ENCODE peak calls at places on chromosomes 12 and 14, in four cellular contexts. W is HepG2, R is K562, Q is GM12878. P is an unnamed sample.

GRCh38 chr12:116735951-116736599 is 1.8 kb downstream of the SPRING1 start:
- DNase-seq in Q (no peak), R (peak), W (peak), P (no peak)

GRCh38 chr12:65948320-65949008 is 124.2 kb downstream of the HMGA2 start:
- DNase-seq in R (no peak), W (no peak), Q (no peak), P (no peak)

GRCh38 chr12:49792976-49793580 is 35.1 kb downstream of the NCKAP5L start:
- DNase-seq in Q (no peak), W (no peak), R (no peak), P (no peak)

GRCh38 chr14:25828562-25828961 is 769.3 kb downstream of the NOVA1 start:
- DNase-seq in Q (no peak), R (no peak), W (no peak), P (no peak)

GRCh38 chr12:94941440-94941862 is 62.0 kb downstream of the NDUFA12 start:
- DNase-seq in W (no peak), R (no peak), Q (no peak), P (peak)

GRCh38 chr12:18400186-18400585 is 138.9 kb downstream of the PIK3C2G start:
- DNase-seq in R (no peak), Q (no peak), W (no peak), P (no peak)

GRCh38 chr12:92614502-92614901 is 88.3 kb upstream of the PLEKHG7 start:
- DNase-seq in Q (no peak), R (no peak), W (no peak), P (no peak)

GRCh38 chr12:15721716-15722115 is 67.5 kb downstream of the EPS8 start:
- DNase-seq in R (no peak), Q (no peak), W (no peak), P (no peak)

GRCh38 chr12:12379831-12380730 is 23.2 kb downstream of the BORCS5 start:
- DNase-seq in W (no peak), Q (no peak), R (no peak), P (no peak)

GRCh38 chr14:68466491-68466977 is 326.3 kb downstream of the ZFP36L1 start:
- DNase-seq in W (peak), R (no peak), Q (no peak), P (no peak)

GRCh38 chr12:90355701-90356345 is 599.2 kb downstream of the CCER1 start:
- DNase-seq in Q (no peak), R (no peak), W (no peak), P (no peak)

GRCh38 chr12:108826807-108827721 is 30.3 kb downstream of the SSH1 start:
- DNase-seq in Q (no peak), R (peak), W (no peak), P (peak)

GRCh38 chr12:87784350-87784749 is 244.9 kb downstream of the C12orf50 start:
- DNase-seq in Q (no peak), W (no peak), R (peak), P (no peak)

GRCh38 chr12:9719835-9720234 is 13.1 kb downstream of the CLECL1 start:
- DNase-seq in W (no peak), Q (no peak), R (no peak), P (no peak)

GRCh38 chr12:71865166-71865713 is 25.7 kb downstream of the TBC1D15 start:
- DNase-seq in R (no peak), Q (no peak), W (no peak), P (no peak)

GRCh38 chr14:66119805-66120204 is 366.4 kb upstream of the CCDC196 start:
- DNase-seq in Q (no peak), R (no peak), W (no peak), P (no peak)

GRCh38 chr14:52032196-52032865 is 36.5 kb downstream of the NID2 start:
- DNase-seq in Q (no peak), R (no peak), W (no peak), P (no peak)

GRCh38 chr12:105469182-105469581 is 138.7 kb downstream of the C12orf75 start:
- DNase-seq in R (no peak), W (no peak), Q (no peak), P (no peak)

GRCh38 chr12:64716373-64716772 is 42.8 kb downstream of the GNS start:
- DNase-seq in W (no peak), Q (no peak), R (no peak), P (no peak)
- TF ChIP-seq SMC3 in W (no peak), Q (no peak), R (no peak), P (no peak)

GRCh38 chr12:102675672-102676071 is 195.3 kb upstream of the IGF1 start:
- DNase-seq in R (no peak), W (no peak), Q (no peak), P (no peak)
- TF ChIP-seq JUND in R (no peak), W (no peak), Q (no peak), P (no peak)

GRCh38 chr14:94689985-94690400 is 77.8 kb downstream of the SERPINA3 start:
- DNase-seq in R (no peak), W (no peak), Q (no peak), P (no peak)
- TF ChIP-seq SMC3 in R (no peak), W (no peak), Q (no peak), P (no peak)

DNA sequence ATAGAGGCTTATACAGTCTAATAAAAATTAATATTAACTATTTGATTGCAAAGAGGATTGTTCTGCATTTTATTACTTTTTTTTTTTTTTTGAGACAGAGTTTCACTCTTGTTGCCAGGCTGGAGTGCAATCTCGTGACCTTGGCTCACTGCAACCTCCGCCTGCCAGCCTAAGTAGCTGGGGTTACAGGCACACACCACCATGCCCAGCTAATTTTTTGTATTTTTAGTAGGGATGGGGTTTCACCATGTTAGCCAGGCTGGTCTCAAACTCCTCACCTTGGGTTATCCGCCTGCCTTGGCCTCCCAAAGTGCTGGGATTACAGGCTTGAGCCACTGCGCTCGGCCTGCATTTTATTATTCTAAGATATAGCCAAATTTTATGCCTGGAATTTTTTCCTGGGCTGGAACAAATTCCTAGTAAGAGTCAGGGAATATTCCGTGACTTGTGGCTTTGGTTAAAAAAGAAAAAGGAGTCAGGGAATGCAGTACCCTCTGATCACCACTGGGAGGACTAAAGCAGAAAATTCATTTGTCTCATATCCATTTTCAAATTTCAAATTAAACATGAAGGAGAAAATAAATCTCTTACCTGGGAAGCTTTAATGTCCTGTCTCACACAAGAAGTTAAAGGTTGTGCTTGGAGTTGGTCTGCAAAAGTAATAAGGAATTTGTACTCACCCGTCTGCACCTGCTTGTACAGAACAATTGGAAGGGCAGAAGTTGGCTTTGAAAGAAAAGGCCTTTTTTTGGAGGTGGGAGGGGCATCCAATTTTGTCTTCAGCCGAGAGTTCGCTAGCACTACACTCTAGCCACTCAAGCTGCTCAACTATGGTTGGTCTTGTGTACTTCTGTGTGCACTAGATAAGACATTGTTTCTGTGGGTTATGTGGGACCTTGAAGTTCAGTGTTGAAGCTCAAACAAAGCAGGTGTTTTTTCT is 8.7 kb downstream of the MARK3 start:
- DNase-seq in W (no peak), R (peak), Q (no peak), P (peak)
- TF ChIP-seq JUND in W (no peak), R (peak), Q (no peak), P (no peak)

GRCh38 chr12:81542621-81543020 is 216.5 kb downstream of the PPFIA2 start:
- DNase-seq in R (no peak), Q (no peak), W (no peak), P (no peak)
- TF ChIP-seq SMC3 in R (no peak), Q (no peak), W (no peak), P (no peak)

GRCh38 chr14:24236689-24237462 is 4.1 kb downstream of the GMPR2 start:
- DNase-seq in Q (no peak), W (no peak), R (no peak), P (no peak)

GRCh38 chr14:24240110-24240918 is 2.1 kb downstream of the TINF2 start:
- DNase-seq in W (no peak), Q (no peak), R (no peak), P (no peak)

GRCh38 chr14:24237463-24237955 is 4.8 kb downstream of the GMPR2 start:
- DNase-seq in R (no peak), Q (no peak), W (no peak), P (no peak)

GRCh38 chr14:24238123-24238522 is 4.3 kb downstream of the TINF2 start:
- DNase-seq in W (no peak), R (no peak), Q (no peak), P (no peak)

GRCh38 chr14:24238527-24239037 is 3.8 kb downstream of the TINF2 start:
- DNase-seq in W (no peak), Q (no peak), R (no peak), P (no peak)
- TF ChIP-seq JUND in W (no peak), Q (no peak), R (no peak), P (no peak)

P was measured in SK-N-SH.